ENCODE peak calls at places on chromosomes 7 and 10, in four cellular contexts. G, V, C and E are unnamed samples. For H3K27me3 and H3K4me1, the result is how much of the 10 kb centered on the place peaks cover.

GRCh38 chr10:122882798-122883197 is 3.4 kb upstream of the FAM24B start:
- DNase-seq in G (no peak), V (no peak), C (no peak), E (no peak)

GRCh38 chr10:30827531-30828120 is 198.1 kb upstream of the LYZL2 start:
- DNase-seq in G (no peak), V (no peak), C (no peak), E (no peak)

GRCh38 chr7:48053823-48054222 is 18.5 kb downstream of the C7orf57 start:
- DNase-seq in G (no peak), V (no peak), C (no peak), E (no peak)

GRCh38 chr10:47286591-47287325 is 13.2 kb upstream of the GDF10 start:
- DNase-seq in G (no peak), V (no peak), C (no peak), E (no peak)

GRCh38 chr10:119575506-119575905 is 21.3 kb downstream of the TIAL1 start:
- DNase-seq in G (no peak), V (peak), C (no peak), E (no peak)

GRCh38 chr10:99740261-99740660 is 8.2 kb downstream of the CUTC start:
- DNase-seq in G (no peak), V (no peak), C (no peak), E (no peak)

GRCh38 chr10:71209324-71210030 is 2.9 kb upstream of the UNC5B start:
- DNase-seq in G (no peak), V (no peak), C (no peak), E (no peak)

GRCh38 chr10:72426982-72427381 is 72.3 kb upstream of the DNAJB12 start:
- DNase-seq in G (no peak), V (no peak), C (no peak), E (no peak)

GRCh38 chr7:100515072-100515532 is 23.9 kb upstream of the AGFG2 start:
- DNase-seq in G (no peak), V (no peak), C (no peak), E (no peak)

GRCh38 chr7:36088966-36089365 is 64.1 kb upstream of the EEPD1 start:
- DNase-seq in G (no peak), V (no peak), C (no peak), E (no peak)

GRCh38 chr10:124660404-124661125 is 83.6 kb downstream of the FAM53B start:
- DNase-seq in G (no peak), V (no peak), C (no peak), E (no peak)

GRCh38 chr7:90705391-90706066 is 109.4 kb downstream of the CDK14 start:
- DNase-seq in G (no peak), V (no peak), C (no peak), E (no peak)

GRCh38 chr7:157337316-157338149 is 729 bp downstream of the DNAJB6 start:
- DNase-seq in G (no peak), V (peak), C (peak), E (no peak)

GRCh38 chr10:44293842-44294241 is 91.1 kb downstream of the CXCL12 start:
- DNase-seq in G (no peak), V (no peak), C (peak), E (no peak)

GRCh38 chr10:80506836-80507483 is 30.7 kb upstream of the SH2D4B start:
- DNase-seq in G (no peak), V (no peak), C (no peak), E (no peak)

GRCh38 chr10:14040787-14041631 is 289.7 kb downstream of the FRMD4A start:
- DNase-seq in G (no peak), V (no peak), C (no peak), E (no peak)

GRCh38 chr7:13262929-13263530 is 575.6 kb downstream of the ARL4A start:
- DNase-seq in G (peak), V (peak), C (peak), E (no peak)

GRCh38 chr10:79380125-79380917 is 33.1 kb downstream of the PPIF start:
- DNase-seq in G (no peak), V (no peak), C (peak), E (no peak)

GRCh38 chr7:80387634-80388033 is 124.2 kb downstream of the GNAT3 start:
- DNase-seq in G (no peak), V (no peak), C (no peak), E (no peak)

GRCh38 chr7:72751978-72752377 is 76.0 kb downstream of the TYW1B start:
- DNase-seq in G (no peak), V (peak), C (no peak), E (no peak)

GRCh38 chr7:74401137-74401859 is 52.4 kb upstream of the GTF2IRD1 start:
- DNase-seq in G (peak), V (peak), C (peak), E (peak)

GRCh38 chr10:113216068-113216467 is 266.0 kb downstream of the TCF7L2 start:
- DNase-seq in G (peak), V (no peak), C (no peak), E (no peak)

GRCh38 chr10:50576245-50576815 is 47.4 kb downstream of the SGMS1 start:
- DNase-seq in G (no peak), V (no peak), C (no peak), E (no peak)

GRCh38 chr7:138875794-138876193 is 77.8 kb upstream of the ATP6V0A4 start:
- DNase-seq in G (no peak), V (no peak), C (no peak), E (peak)

GRCh38 chr10:13317474-13317873 is 17.6 kb upstream of the PHYH start:
- DNase-seq in G (no peak), V (no peak), C (no peak), E (no peak)

GRCh38 chr10:97708976-97709745 is 4.4 kb upstream of the MARVELD1 start:
- DNase-seq in G (no peak), V (no peak), C (peak), E (no peak)

GRCh38 chr10:81862596-81862995 is 12.4 kb upstream of the NRG3 start:
- DNase-seq in G (no peak), V (no peak), C (no peak), E (no peak)

GRCh38 chr10:412109-412508 is 276.9 kb downstream of the ZMYND11 start:
- DNase-seq in G (no peak), V (no peak), C (no peak), E (no peak)

GRCh38 chr10:80477813-80478212 is 23.7 kb downstream of the TSPAN14 start:
- DNase-seq in G (peak), V (no peak), C (no peak), E (no peak)

GRCh38 chr7:139374246-139374645 is 14.6 kb downstream of the LUC7L2 start:
- DNase-seq in G (no peak), V (no peak), C (no peak), E (no peak)

GRCh38 chr10:17847586-17848296 is 38.6 kb downstream of the MRC1 start:
- DNase-seq in G (no peak), V (peak), C (no peak), E (no peak)

GRCh38 chr10:19702215-19702614 is 114.0 kb upstream of the PLXDC2 start:
- DNase-seq in G (no peak), V (no peak), C (no peak), E (no peak)

GRCh38 chr10:132538031-132538789 is 623 bp downstream of the INPP5A start:
- DNase-seq in G (no peak), V (no peak), C (no peak), E (no peak)

GRCh38 chr7:19552576-19552975 is 156.3 kb downstream of the POLR1F start:
- DNase-seq in G (no peak), V (no peak), C (no peak), E (no peak)
- H3K27me3 ChIP-seq in G (under half), V (under half), C (under half), E (under half)

DNA sequence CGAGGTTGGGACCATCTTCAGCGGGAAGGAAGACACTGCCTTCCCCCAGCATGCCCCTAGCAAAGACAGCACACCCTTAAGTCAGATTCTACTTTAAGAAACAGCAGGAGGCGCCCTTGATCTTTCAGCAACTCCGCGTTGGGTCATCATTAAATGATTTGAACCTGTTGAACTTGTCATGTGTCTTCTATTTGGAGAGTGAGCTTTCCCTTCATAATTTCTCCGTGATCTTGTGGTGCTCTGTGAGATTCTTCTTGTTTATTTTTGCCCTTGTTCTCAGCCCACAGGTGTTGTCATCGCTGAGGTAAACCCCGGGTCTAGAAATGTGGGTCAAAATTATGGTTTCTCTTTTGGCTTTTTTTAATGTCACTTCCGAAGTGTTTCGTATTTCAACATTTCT is 49.5 kb upstream of the PITRM1 start:
- DNase-seq in G (no peak), V (no peak), C (no peak), E (no peak)
- TF ChIP-seq TCF7L2 in G (no peak), V (no peak), C (no peak), E (no peak)

GRCh38 chr7:141287936-141288335 is 214.1 kb downstream of the TMEM178B start:
- DNase-seq in G (no peak), V (no peak), C (no peak), E (no peak)
- H3K4me1 ChIP-seq in G (under half), V (under half), C (under half), E (under half)

DNA sequence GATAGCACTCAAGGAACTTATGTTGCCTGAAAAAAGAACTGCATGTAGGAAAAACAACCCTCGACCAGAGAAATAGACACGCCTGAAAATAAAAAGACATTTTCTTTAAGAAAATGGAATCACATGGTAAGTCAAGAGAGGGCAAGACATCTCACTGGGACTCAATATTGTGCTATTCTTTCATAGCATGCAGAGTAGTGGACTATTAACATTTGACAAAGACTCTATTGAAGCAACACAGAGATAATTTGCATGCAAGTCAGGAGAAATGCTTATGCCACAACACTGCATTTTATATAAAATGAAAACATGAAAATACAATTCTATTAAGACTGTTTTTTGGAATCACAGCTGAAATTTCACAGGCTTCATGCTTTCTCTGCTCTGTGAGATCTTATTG is 77.9 kb upstream of the RHOBTB1 start:
- DNase-seq in G (no peak), V (no peak), C (no peak), E (no peak)
- H3K27me3 ChIP-seq in G (under half), V (under half), C (under half), E (under half)